ENCODE peak calls at places on chromosomes 3 and 15, in six cellular contexts. One of them, this sample, is unnamed.

GRCh38 chr3:16840111-16840444 is 44.7 kb upstream of the PLCL2 start:
- DNase-seq in A549: no peak
- DNase-seq in heart left ventricle: no peak
- DNase-seq in substantia nigra: no peak
- DNase-seq in fibroblast of the aortic adventitia: peak; percentile 22
- DNase-seq in CD4-positive, alpha-beta memory T cell: no peak
- DNase-seq in this sample: no peak

GRCh38 chr3:16302082-16302631 is 37.1 kb downstream of the OXNAD1 start:
- DNase-seq in A549: no peak
- DNase-seq in heart left ventricle: no peak
- DNase-seq in substantia nigra: no peak
- DNase-seq in fibroblast of the aortic adventitia: no peak
- DNase-seq in CD4-positive, alpha-beta memory T cell: no peak
- DNase-seq in this sample: no peak

GRCh38 chr3:161163297-161163696 is 57.8 kb upstream of the NMD3 start:
- DNase-seq in A549: peak; percentile 63
- DNase-seq in heart left ventricle: no peak
- DNase-seq in substantia nigra: no peak
- DNase-seq in fibroblast of the aortic adventitia: peak; percentile 81
- DNase-seq in CD4-positive, alpha-beta memory T cell: no peak
- DNase-seq in this sample: no peak

GRCh38 chr15:83475551-83475950 is 28.4 kb downstream of the SH3GL3 start:
- DNase-seq in A549: no peak
- DNase-seq in heart left ventricle: no peak
- DNase-seq in substantia nigra: no peak
- DNase-seq in fibroblast of the aortic adventitia: peak; percentile 6
- DNase-seq in CD4-positive, alpha-beta memory T cell: no peak
- DNase-seq in this sample: no peak

GRCh38 chr15:31469801-31470545 is 143.3 kb downstream of the KLF13 start:
- DNase-seq in A549: no peak
- DNase-seq in heart left ventricle: no peak
- DNase-seq in substantia nigra: no peak
- DNase-seq in fibroblast of the aortic adventitia: no peak
- DNase-seq in CD4-positive, alpha-beta memory T cell: no peak
- DNase-seq in this sample: no peak

GRCh38 chr15:27669641-27670040 is 429.5 kb downstream of the OCA2 start:
- DNase-seq in A549: no peak
- DNase-seq in heart left ventricle: no peak
- DNase-seq in substantia nigra: no peak
- DNase-seq in fibroblast of the aortic adventitia: no peak
- DNase-seq in CD4-positive, alpha-beta memory T cell: no peak
- DNase-seq in this sample: no peak

GRCh38 chr15:100879461-100880138 is at the start of gene ALDH1A3:
- DNase-seq in A549: peak; percentile 65
- DNase-seq in heart left ventricle: no peak
- DNase-seq in substantia nigra: no peak
- DNase-seq in fibroblast of the aortic adventitia: peak; percentile 57
- DNase-seq in CD4-positive, alpha-beta memory T cell: no peak
- DNase-seq in this sample: peak; percentile 77

GRCh38 chr3:129445472-129445871 is 5.4 kb downstream of the IFT122 start:
- DNase-seq in A549: no peak
- DNase-seq in heart left ventricle: no peak
- DNase-seq in substantia nigra: no peak
- DNase-seq in fibroblast of the aortic adventitia: no peak
- DNase-seq in CD4-positive, alpha-beta memory T cell: no peak
- DNase-seq in this sample: no peak

GRCh38 chr3:155560594-155560993 is 184.3 kb downstream of the PLCH1 start:
- DNase-seq in A549: peak; percentile 81
- DNase-seq in heart left ventricle: no peak
- DNase-seq in substantia nigra: no peak
- DNase-seq in fibroblast of the aortic adventitia: peak; percentile 37
- DNase-seq in CD4-positive, alpha-beta memory T cell: no peak
- DNase-seq in this sample: peak; percentile 35

GRCh38 chr3:43764471-43764870 is 73.7 kb downstream of the ABHD5 start:
- DNase-seq in A549: no peak
- DNase-seq in heart left ventricle: no peak
- DNase-seq in substantia nigra: no peak
- DNase-seq in fibroblast of the aortic adventitia: no peak
- DNase-seq in CD4-positive, alpha-beta memory T cell: no peak
- DNase-seq in this sample: no peak

GRCh38 chr15:78041946-78042345 is 35.6 kb downstream of the TBC1D2B start:
- DNase-seq in A549: no peak
- DNase-seq in heart left ventricle: no peak
- DNase-seq in substantia nigra: no peak
- DNase-seq in fibroblast of the aortic adventitia: no peak
- DNase-seq in CD4-positive, alpha-beta memory T cell: no peak
- DNase-seq in this sample: no peak

GRCh38 chr15:36544518-36545383 is 34.7 kb upstream of the CDIN1 start:
- DNase-seq in A549: no peak
- DNase-seq in heart left ventricle: no peak
- DNase-seq in substantia nigra: no peak
- DNase-seq in fibroblast of the aortic adventitia: peak; percentile 5
- DNase-seq in CD4-positive, alpha-beta memory T cell: no peak
- DNase-seq in this sample: peak; percentile 19

GRCh38 chr3:83224101-83224868 is 1462.8 kb upstream of the GBE1 start:
- DNase-seq in A549: no peak
- DNase-seq in heart left ventricle: no peak
- DNase-seq in substantia nigra: no peak
- DNase-seq in fibroblast of the aortic adventitia: peak; percentile 3
- DNase-seq in CD4-positive, alpha-beta memory T cell: no peak
- DNase-seq in this sample: no peak

GRCh38 chr15:63238181-63238580 is 39.2 kb upstream of the APH1B start:
- DNase-seq in A549: no peak
- DNase-seq in heart left ventricle: no peak
- DNase-seq in substantia nigra: no peak
- DNase-seq in fibroblast of the aortic adventitia: no peak
- DNase-seq in CD4-positive, alpha-beta memory T cell: no peak
- DNase-seq in this sample: no peak

GRCh38 chr3:102165367-102165766 is 269.4 kb upstream of the ZPLD1 start:
- DNase-seq in A549: no peak
- DNase-seq in heart left ventricle: no peak
- DNase-seq in substantia nigra: no peak
- DNase-seq in fibroblast of the aortic adventitia: peak; percentile 36
- DNase-seq in CD4-positive, alpha-beta memory T cell: no peak
- DNase-seq in this sample: no peak

GRCh38 chr3:184154909-184155643 is at the start of gene DVL3:
- DNase-seq in A549: peak; percentile 45
- DNase-seq in heart left ventricle: peak; percentile 85
- DNase-seq in substantia nigra: peak; percentile 56
- DNase-seq in fibroblast of the aortic adventitia: peak; percentile 56
- DNase-seq in CD4-positive, alpha-beta memory T cell: peak; percentile 38
- DNase-seq in this sample: peak; percentile 38

GRCh38 chr3:115814778-115815380 is 191.6 kb downstream of the GAP43 start:
- DNase-seq in A549: peak; percentile 68
- DNase-seq in heart left ventricle: peak; percentile 41
- DNase-seq in substantia nigra: peak; percentile 46
- DNase-seq in fibroblast of the aortic adventitia: peak; percentile 85
- DNase-seq in CD4-positive, alpha-beta memory T cell: peak; percentile 45
- DNase-seq in this sample: peak; percentile 84

GRCh38 chr3:131072099-131072559 is 45.5 kb downstream of the NEK11 start:
- DNase-seq in A549: no peak
- DNase-seq in heart left ventricle: no peak
- DNase-seq in substantia nigra: no peak
- DNase-seq in fibroblast of the aortic adventitia: peak; percentile 55
- DNase-seq in CD4-positive, alpha-beta memory T cell: no peak
- DNase-seq in this sample: no peak

GRCh38 chr3:197367081-197367780 is 68.8 kb upstream of the DLG1 start:
- DNase-seq in A549: peak; percentile 10
- DNase-seq in heart left ventricle: no peak
- DNase-seq in substantia nigra: no peak
- DNase-seq in fibroblast of the aortic adventitia: no peak
- DNase-seq in CD4-positive, alpha-beta memory T cell: no peak
- DNase-seq in this sample: no peak

GRCh38 chr3:94862703-94863102 is 799.8 kb downstream of the NSUN3 start:
- DNase-seq in A549: peak; percentile 52
- DNase-seq in heart left ventricle: no peak
- DNase-seq in substantia nigra: no peak
- DNase-seq in fibroblast of the aortic adventitia: peak; percentile 1
- DNase-seq in CD4-positive, alpha-beta memory T cell: no peak
- DNase-seq in this sample: peak; percentile 40

GRCh38 chr15:96412045-96412918 is 81.8 kb downstream of the NR2F2 start:
- DNase-seq in A549: no peak
- DNase-seq in heart left ventricle: no peak
- DNase-seq in substantia nigra: no peak
- DNase-seq in fibroblast of the aortic adventitia: no peak
- DNase-seq in CD4-positive, alpha-beta memory T cell: no peak
- DNase-seq in this sample: no peak

GRCh38 chr15:29530966-29531365 is 261.3 kb upstream of the NSMCE3 start:
- DNase-seq in A549: no peak
- DNase-seq in heart left ventricle: no peak
- DNase-seq in substantia nigra: no peak
- DNase-seq in fibroblast of the aortic adventitia: no peak
- DNase-seq in CD4-positive, alpha-beta memory T cell: no peak
- DNase-seq in this sample: no peak

GRCh38 chr3:20041197-20041780 is 1.0 kb downstream of the KAT2B start:
- DNase-seq in A549: peak; percentile 51
- DNase-seq in heart left ventricle: peak; percentile 96
- DNase-seq in substantia nigra: peak; percentile 82
- DNase-seq in fibroblast of the aortic adventitia: peak; percentile 49
- DNase-seq in CD4-positive, alpha-beta memory T cell: peak; percentile 68
- DNase-seq in this sample: peak; percentile 91

GRCh38 chr15:35545316-35545824 is 595 bp downstream of the DPH6 start:
- DNase-seq in A549: peak; percentile 55
- DNase-seq in heart left ventricle: peak; percentile 66
- DNase-seq in substantia nigra: no peak
- DNase-seq in fibroblast of the aortic adventitia: peak; percentile 71
- DNase-seq in CD4-positive, alpha-beta memory T cell: no peak
- DNase-seq in this sample: peak; percentile 69

GRCh38 chr3:134869153-134869726 is 74.2 kb downstream of the EPHB1 start:
- DNase-seq in A549: no peak
- DNase-seq in heart left ventricle: no peak
- DNase-seq in substantia nigra: no peak
- DNase-seq in fibroblast of the aortic adventitia: no peak
- DNase-seq in CD4-positive, alpha-beta memory T cell: no peak
- DNase-seq in this sample: no peak

GRCh38 chr15:40238927-40239591 is at the start of gene PAK6:
- DNase-seq in A549: peak; percentile 30
- DNase-seq in heart left ventricle: no peak
- DNase-seq in substantia nigra: no peak
- DNase-seq in fibroblast of the aortic adventitia: peak; percentile 32
- DNase-seq in CD4-positive, alpha-beta memory T cell: no peak
- DNase-seq in this sample: peak; percentile 9

GRCh38 chr3:186413615-186414415 is 51.8 kb upstream of the DGKG start:
- DNase-seq in A549: peak; percentile 4
- DNase-seq in heart left ventricle: peak; percentile 62
- DNase-seq in substantia nigra: no peak
- DNase-seq in fibroblast of the aortic adventitia: peak; percentile 2
- DNase-seq in CD4-positive, alpha-beta memory T cell: peak; percentile 3
- DNase-seq in this sample: peak; percentile 59

This sample was measured in HAP-1.